ENCODE peak calls at places on chromosomes 13 and 19, in seven cellular contexts. One of them, this sample, is unnamed.

GRCh38 chr19:43806848-43807247 is 4.6 kb upstream of the LYPD5 start:
- DNase-seq in colonic mucosa: no peak
- DNase-seq in A549: no peak
- DNase-seq in mammary epithelial cell: peak; percentile 87
- DNase-seq in upper lobe of right lung: no peak
- DNase-seq in tibial nerve: no peak
- DNase-seq in right atrium auricular region: no peak
- DNase-seq in this sample: no peak

GRCh38 chr19:2344381-2344870 is 15.6 kb upstream of the TMPRSS9 start:
- DNase-seq in mammary epithelial cell: no peak
- DNase-seq in right atrium auricular region: no peak
- DNase-seq in colonic mucosa: no peak
- DNase-seq in A549: no peak
- DNase-seq in upper lobe of right lung: no peak
- DNase-seq in tibial nerve: no peak
- DNase-seq in this sample: no peak

GRCh38 chr13:67443901-67444300 is 213.8 kb upstream of the PCDH9 start:
- DNase-seq in upper lobe of right lung: no peak
- DNase-seq in right atrium auricular region: no peak
- DNase-seq in colonic mucosa: no peak
- DNase-seq in tibial nerve: no peak
- DNase-seq in mammary epithelial cell: no peak
- DNase-seq in A549: no peak
- DNase-seq in this sample: no peak

GRCh38 chr19:8028951-8029491 is 23.5 kb upstream of the CCL25 start:
- DNase-seq in A549: no peak
- DNase-seq in tibial nerve: no peak
- DNase-seq in upper lobe of right lung: no peak
- DNase-seq in colonic mucosa: no peak
- DNase-seq in right atrium auricular region: no peak
- DNase-seq in mammary epithelial cell: no peak
- DNase-seq in this sample: no peak

GRCh38 chr13:40518481-40518882 is 148.0 kb downstream of the FOXO1 start:
- DNase-seq in tibial nerve: no peak
- DNase-seq in colonic mucosa: no peak
- DNase-seq in mammary epithelial cell: peak; percentile 76
- DNase-seq in A549: no peak
- DNase-seq in upper lobe of right lung: no peak
- DNase-seq in right atrium auricular region: no peak
- DNase-seq in this sample: no peak

GRCh38 chr19:44925114-44925891 is 10.9 kb downstream of the APOC1 start:
- DNase-seq in A549: no peak
- DNase-seq in right atrium auricular region: peak; percentile 93
- DNase-seq in upper lobe of right lung: peak; percentile 88
- DNase-seq in colonic mucosa: peak; percentile 68
- DNase-seq in tibial nerve: peak; percentile 81
- DNase-seq in mammary epithelial cell: no peak
- DNase-seq in this sample: no peak

GRCh38 chr19:46107371-46107770 is 17.1 kb downstream of the IGFL3 start:
- DNase-seq in colonic mucosa: no peak
- DNase-seq in tibial nerve: no peak
- DNase-seq in A549: no peak
- DNase-seq in right atrium auricular region: no peak
- DNase-seq in mammary epithelial cell: peak; percentile 78
- DNase-seq in upper lobe of right lung: no peak
- DNase-seq in this sample: no peak

GRCh38 chr13:44049546-44049945 is 169.8 kb downstream of the LACC1 start:
- DNase-seq in right atrium auricular region: no peak
- DNase-seq in A549: no peak
- DNase-seq in mammary epithelial cell: no peak
- DNase-seq in tibial nerve: no peak
- DNase-seq in colonic mucosa: no peak
- DNase-seq in upper lobe of right lung: no peak
- DNase-seq in this sample: no peak

GRCh38 chr13:52665325-52665724 is 12.7 kb downstream of the SUGT1 start:
- DNase-seq in tibial nerve: no peak
- DNase-seq in right atrium auricular region: no peak
- DNase-seq in mammary epithelial cell: peak; percentile 37
- DNase-seq in upper lobe of right lung: no peak
- DNase-seq in colonic mucosa: no peak
- DNase-seq in A549: peak; percentile 10
- DNase-seq in this sample: peak; percentile 41

GRCh38 chr19:57103573-57104277 is 16.1 kb upstream of the USP29 start:
- DNase-seq in upper lobe of right lung: no peak
- DNase-seq in mammary epithelial cell: peak; percentile 46
- DNase-seq in tibial nerve: peak; percentile 73
- DNase-seq in colonic mucosa: peak; percentile 51
- DNase-seq in right atrium auricular region: peak; percentile 82
- DNase-seq in A549: peak; percentile 59
- DNase-seq in this sample: peak; percentile 37

GRCh38 chr13:36082806-36083205 is 48.4 kb downstream of the DCLK1 start:
- DNase-seq in A549: no peak
- DNase-seq in mammary epithelial cell: no peak
- DNase-seq in tibial nerve: no peak
- DNase-seq in colonic mucosa: no peak
- DNase-seq in upper lobe of right lung: no peak
- DNase-seq in right atrium auricular region: no peak
- DNase-seq in this sample: no peak

GRCh38 chr19:45947926-45948325 is 25.7 kb downstream of the NOVA2 start:
- DNase-seq in upper lobe of right lung: no peak
- DNase-seq in right atrium auricular region: no peak
- DNase-seq in tibial nerve: no peak
- DNase-seq in colonic mucosa: no peak
- DNase-seq in A549: no peak
- DNase-seq in mammary epithelial cell: peak; percentile 60
- DNase-seq in this sample: peak; percentile 29

GRCh38 chr13:75760182-75760981 is 124.3 kb downstream of the LMO7 start:
- DNase-seq in A549: peak; percentile 75
- DNase-seq in right atrium auricular region: no peak
- DNase-seq in upper lobe of right lung: no peak
- DNase-seq in colonic mucosa: peak; percentile 81
- DNase-seq in tibial nerve: no peak
- DNase-seq in mammary epithelial cell: peak; percentile 94
- DNase-seq in this sample: peak; percentile 71

GRCh38 chr13:106415971-106416370 is 119.5 kb downstream of the EFNB2 start:
- DNase-seq in mammary epithelial cell: no peak
- DNase-seq in colonic mucosa: no peak
- DNase-seq in A549: no peak
- DNase-seq in right atrium auricular region: no peak
- DNase-seq in upper lobe of right lung: no peak
- DNase-seq in tibial nerve: no peak
- DNase-seq in this sample: no peak

GRCh38 chr13:51793570-51794273 is 10.2 kb downstream of the DHRS12 start:
- DNase-seq in mammary epithelial cell: peak; percentile 78
- DNase-seq in upper lobe of right lung: no peak
- DNase-seq in right atrium auricular region: no peak
- DNase-seq in A549: peak; percentile 53
- DNase-seq in tibial nerve: no peak
- DNase-seq in colonic mucosa: no peak
- DNase-seq in this sample: peak; percentile 72

GRCh38 chr13:40371531-40372125 is 294.8 kb downstream of the FOXO1 start:
- DNase-seq in upper lobe of right lung: no peak
- DNase-seq in right atrium auricular region: no peak
- DNase-seq in tibial nerve: no peak
- DNase-seq in mammary epithelial cell: no peak
- DNase-seq in A549: no peak
- DNase-seq in colonic mucosa: no peak
- DNase-seq in this sample: no peak

GRCh38 chr13:94917814-94918213 is 205.5 kb upstream of the SOX21 start:
- DNase-seq in colonic mucosa: no peak
- DNase-seq in mammary epithelial cell: no peak
- DNase-seq in right atrium auricular region: no peak
- DNase-seq in tibial nerve: no peak
- DNase-seq in upper lobe of right lung: no peak
- DNase-seq in A549: no peak
- DNase-seq in this sample: peak; percentile 3

GRCh38 chr13:43094901-43095300 is 71.5 kb downstream of the DNAJC15 start:
- DNase-seq in tibial nerve: no peak
- DNase-seq in A549: no peak
- DNase-seq in upper lobe of right lung: no peak
- DNase-seq in mammary epithelial cell: no peak
- DNase-seq in right atrium auricular region: no peak
- DNase-seq in colonic mucosa: no peak
- DNase-seq in this sample: no peak

GRCh38 chr13:42215578-42216421 is 56.2 kb upstream of the AKAP11 start:
- DNase-seq in tibial nerve: peak; percentile 7
- DNase-seq in colonic mucosa: peak; percentile 21
- DNase-seq in A549: peak; percentile 40
- DNase-seq in upper lobe of right lung: no peak
- DNase-seq in mammary epithelial cell: peak; percentile 16
- DNase-seq in right atrium auricular region: no peak
- DNase-seq in this sample: peak; percentile 6

GRCh38 chr13:50171585-50172282 is 156.5 kb downstream of the KCNRG start:
- DNase-seq in right atrium auricular region: no peak
- DNase-seq in colonic mucosa: no peak
- DNase-seq in upper lobe of right lung: no peak
- DNase-seq in A549: no peak
- DNase-seq in mammary epithelial cell: no peak
- DNase-seq in tibial nerve: no peak
- DNase-seq in this sample: no peak

GRCh38 chr19:18898081-18898532 is 2.1 kb upstream of the CERS1 start:
- DNase-seq in A549: no peak
- DNase-seq in right atrium auricular region: no peak
- DNase-seq in colonic mucosa: no peak
- DNase-seq in tibial nerve: no peak
- DNase-seq in mammary epithelial cell: no peak
- DNase-seq in upper lobe of right lung: no peak
- DNase-seq in this sample: no peak

GRCh38 chr13:31328549-31329229 is 128.9 kb downstream of the B3GLCT start:
- DNase-seq in upper lobe of right lung: no peak
- DNase-seq in colonic mucosa: no peak
- DNase-seq in right atrium auricular region: no peak
- DNase-seq in tibial nerve: no peak
- DNase-seq in A549: no peak
- DNase-seq in mammary epithelial cell: no peak
- DNase-seq in this sample: no peak

GRCh38 chr19:4694211-4694987 is 24.3 kb upstream of the MYDGF start:
- DNase-seq in tibial nerve: no peak
- DNase-seq in colonic mucosa: no peak
- DNase-seq in mammary epithelial cell: peak; percentile 100
- DNase-seq in right atrium auricular region: peak; percentile 69
- DNase-seq in A549: peak; percentile 89
- DNase-seq in upper lobe of right lung: no peak
- DNase-seq in this sample: peak; percentile 100

DNA sequence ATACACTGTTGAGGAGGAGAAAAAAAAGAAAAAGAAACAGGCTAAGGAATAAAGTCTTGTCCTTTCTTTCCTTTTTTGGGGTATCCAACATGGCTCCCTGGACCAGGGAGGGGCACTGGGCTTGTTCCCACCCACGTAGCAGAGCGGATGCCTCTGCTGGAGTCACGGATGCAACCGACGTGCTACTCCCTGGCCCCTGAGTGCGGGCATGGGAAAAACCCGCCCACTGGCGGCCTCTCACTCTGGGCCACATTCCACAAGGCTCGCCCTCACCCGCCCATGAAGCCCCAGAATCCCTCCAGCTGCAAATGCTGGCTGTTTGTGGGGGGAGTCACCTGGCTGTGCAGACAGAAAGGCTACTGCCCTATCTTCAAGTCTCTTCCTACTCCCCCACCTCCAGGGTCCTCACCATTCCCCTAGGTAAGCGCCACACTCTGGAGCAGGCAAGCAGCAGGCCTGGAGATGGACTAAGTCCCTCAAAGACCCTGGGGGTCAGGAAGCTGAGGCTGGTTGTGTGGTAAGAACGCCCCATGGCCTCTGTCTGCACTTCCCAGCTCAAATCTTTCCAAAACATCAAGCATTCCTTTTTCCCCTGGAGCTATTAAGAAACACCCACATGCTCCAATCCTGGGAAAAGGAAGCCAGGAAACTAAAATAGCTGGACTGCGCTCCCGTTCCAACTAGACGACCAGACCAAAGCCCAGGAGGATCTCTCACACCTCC is 17.8 kb upstream of the EPHX3 start:
- DNase-seq in upper lobe of right lung: no peak
- DNase-seq in A549: peak; percentile 69
- DNase-seq in colonic mucosa: peak; percentile 42
- DNase-seq in tibial nerve: peak; percentile 45
- DNase-seq in right atrium auricular region: peak; percentile 77
- DNase-seq in mammary epithelial cell: peak; percentile 73
- DNase-seq in this sample: no peak
- H3K27ac ChIP-seq in upper lobe of right lung: peak overlapping the region; percentile 84
- H3K27ac ChIP-seq in A549: peak overlapping the region; percentile 84
- H3K27ac ChIP-seq in colonic mucosa: peak overlapping the region; percentile 77
- H3K27ac ChIP-seq in tibial nerve: peak overlapping the region; percentile 95
- H3K27ac ChIP-seq in right atrium auricular region: peak overlapping the region; percentile 87
- H3K27ac ChIP-seq in mammary epithelial cell: peak overlapping the region; percentile 65
- H3K27ac ChIP-seq in this sample: peak overlapping the region; percentile 16

GRCh38 chr19:50719566-50719965 is at the start of gene SHANK1:
- DNase-seq in mammary epithelial cell: no peak
- DNase-seq in colonic mucosa: no peak
- DNase-seq in upper lobe of right lung: no peak
- DNase-seq in tibial nerve: no peak
- DNase-seq in right atrium auricular region: no peak
- DNase-seq in A549: no peak
- DNase-seq in this sample: no peak
- H3K4me1 ChIP-seq in mammary epithelial cell: peaks cover 13% of the 10 kb centered on the region
- H3K4me1 ChIP-seq in colonic mucosa: no peaks in the 10 kb centered on the region
- H3K4me1 ChIP-seq in upper lobe of right lung: no peaks in the 10 kb centered on the region
- H3K4me1 ChIP-seq in tibial nerve: no peaks in the 10 kb centered on the region
- H3K4me1 ChIP-seq in right atrium auricular region: peaks cover 31% of the 10 kb centered on the region
- H3K4me1 ChIP-seq in A549: peaks cover 18% of the 10 kb centered on the region
- H3K4me1 ChIP-seq in this sample: no peaks in the 10 kb centered on the region

GRCh38 chr13:96967248-96967745 is 27.0 kb downstream of the OXGR1 start:
- DNase-seq in colonic mucosa: no peak
- DNase-seq in tibial nerve: no peak
- DNase-seq in mammary epithelial cell: no peak
- DNase-seq in A549: peak; percentile 8
- DNase-seq in upper lobe of right lung: no peak
- DNase-seq in right atrium auricular region: no peak
- DNase-seq in this sample: no peak
- TF ChIP-seq CTCF in colonic mucosa: no peak
- TF ChIP-seq CTCF in tibial nerve: no peak
- TF ChIP-seq CTCF in mammary epithelial cell: peak; percentile 8
- TF ChIP-seq CTCF in A549: peak; percentile 8
- TF ChIP-seq CTCF in upper lobe of right lung: no peak
- TF ChIP-seq CTCF in right atrium auricular region: no peak
- TF ChIP-seq CTCF in this sample: peak; percentile 11

DNA sequence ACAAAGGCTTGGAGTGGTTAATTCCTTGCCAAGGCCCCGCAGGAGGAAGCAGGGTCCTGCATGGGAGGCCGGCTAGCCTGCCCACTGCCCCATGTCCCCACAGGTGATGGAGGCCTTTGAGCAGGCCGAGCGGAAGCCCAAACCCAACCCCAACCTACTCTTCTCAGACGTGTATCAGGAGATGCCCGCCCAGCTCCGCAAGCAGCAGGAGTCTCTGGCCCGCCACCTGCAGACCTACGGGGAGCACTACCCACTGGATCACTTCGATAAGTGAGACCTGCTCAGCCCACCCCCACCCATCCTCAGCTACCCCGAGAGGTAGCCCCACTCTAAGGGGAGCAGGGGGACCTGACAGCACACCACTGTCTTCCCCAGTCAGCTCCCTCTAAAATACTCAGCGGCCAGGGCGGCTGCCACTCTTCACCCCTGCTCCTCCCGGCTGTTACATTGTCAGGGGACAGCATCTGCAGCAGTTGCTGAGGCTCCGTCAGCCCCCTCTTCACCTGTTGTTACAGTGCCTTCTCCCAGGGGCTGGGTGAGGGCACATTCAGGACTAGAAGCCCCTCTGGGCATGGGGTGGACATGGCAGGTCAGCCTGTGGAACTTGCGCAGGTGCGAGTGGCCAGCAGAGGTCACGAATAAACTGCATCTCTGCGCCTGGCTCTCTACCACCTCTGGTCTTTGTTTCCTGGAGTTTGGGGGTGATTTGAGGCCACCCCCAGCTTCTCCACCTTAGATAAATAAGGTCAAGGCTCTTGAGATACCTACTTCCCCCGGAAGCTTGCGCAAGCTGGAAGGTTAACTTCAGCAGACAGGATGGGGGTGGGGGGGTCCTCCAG is 2.6 kb downstream of the B3GNT8 start:
- DNase-seq in right atrium auricular region: no peak
- DNase-seq in tibial nerve: no peak
- DNase-seq in colonic mucosa: no peak
- DNase-seq in upper lobe of right lung: no peak
- DNase-seq in A549: no peak
- DNase-seq in mammary epithelial cell: no peak
- DNase-seq in this sample: no peak
- H3K27ac ChIP-seq in right atrium auricular region: no peak overlapping the region
- H3K27ac ChIP-seq in tibial nerve: no peak overlapping the region
- H3K27ac ChIP-seq in colonic mucosa: no peak overlapping the region
- H3K27ac ChIP-seq in upper lobe of right lung: peak overlapping the region; percentile 87
- H3K27ac ChIP-seq in A549: no peak overlapping the region
- H3K27ac ChIP-seq in mammary epithelial cell: no peak overlapping the region
- H3K27ac ChIP-seq in this sample: no peak overlapping the region